ENCODE peak calls at places on chromosomes 7 and 10, in six cellular contexts. E, J, H, D, W and S are unnamed samples.

GRCh38 chr7:126689037-126689436 is 563.7 kb downstream of the GRM8 start:
- DNase-seq in E (no peak), H (no peak), D (no peak), W (peak), J (no peak), S (no peak)

GRCh38 chr7:10104292-10104691 is 869.4 kb upstream of the PHF14 start:
- DNase-seq in H (no peak), W (no peak), E (no peak), D (no peak), J (no peak), S (no peak)

GRCh38 chr10:117805191-117805590 is 241.6 kb downstream of the RAB11FIP2 start:
- DNase-seq in D (no peak), H (no peak), W (no peak), J (no peak), E (no peak), S (no peak)

GRCh38 chr10:125684583-125684982 is 1.6 kb upstream of the TEX36 start:
- DNase-seq in J (no peak), E (no peak), W (no peak), D (no peak), H (no peak), S (no peak)

GRCh38 chr7:18469332-18469731 is 26.2 kb upstream of the HDAC9 start:
- DNase-seq in H (no peak), W (no peak), E (no peak), J (no peak), D (no peak), S (no peak)

GRCh38 chr7:19248681-19249080 is 103.5 kb upstream of the FERD3L start:
- DNase-seq in H (no peak), E (peak), W (peak), J (no peak), D (no peak), S (no peak)

GRCh38 chr10:29849434-29849833 is 210.0 kb downstream of the JCAD start:
- DNase-seq in J (no peak), D (no peak), W (peak), H (no peak), E (peak), S (no peak)

GRCh38 chr7:100034871-100035510 is 14.6 kb upstream of the ZSCAN21 start:
- DNase-seq in H (no peak), D (no peak), J (no peak), W (peak), E (peak), S (no peak)

GRCh38 chr7:88312061-88312663 is 5.5 kb upstream of the STEAP4 start:
- DNase-seq in E (no peak), H (no peak), W (no peak), J (no peak), D (no peak), S (no peak)

GRCh38 chr10:49598986-49599385 is 11.1 kb upstream of the SLC18A3 start:
- DNase-seq in W (peak), E (peak), H (no peak), D (no peak), J (no peak), S (no peak)

GRCh38 chr10:30865141-30865926 is 166.3 kb downstream of the ZNF438 start:
- DNase-seq in W (peak), H (no peak), J (no peak), D (no peak), E (no peak), S (no peak)

GRCh38 chr10:75244487-75245353 is 9.0 kb upstream of the COMTD1 start:
- DNase-seq in E (no peak), J (no peak), H (no peak), D (no peak), W (no peak), S (no peak)

GRCh38 chr7:95986136-95986535 is 213.8 kb downstream of the DYNC1I1 start:
- DNase-seq in W (no peak), J (no peak), E (no peak), D (no peak), H (no peak), S (no peak)

GRCh38 chr7:75915416-75916156 is 631 bp downstream of the POR start:
- DNase-seq in H (no peak), E (peak), J (no peak), D (no peak), W (peak), S (peak)

GRCh38 chr10:60303778-60304177 is 85.9 kb downstream of the ANK3 start:
- DNase-seq in W (no peak), E (no peak), D (no peak), H (no peak), J (no peak), S (no peak)

GRCh38 chr10:102639527-102639926 is 4.8 kb upstream of the TRIM8 start:
- DNase-seq in H (no peak), J (no peak), W (peak), E (no peak), D (no peak), S (no peak)